ENCODE peak calls at places on chromosomes 13 and 19, in four cellular contexts. C, N, H and P are unnamed samples.

GRCh38 chr13:96020155-96020575 is 33.0 kb downstream of the UGGT2 start:
- DNase-seq in C (peak), N (no peak), H (no peak), P (no peak)

GRCh38 chr19:18972851-18973250 is 31.8 kb upstream of the HOMER3 start:
- DNase-seq in H (no peak), C (no peak), N (no peak), P (no peak)

GRCh38 chr13:45873491-45874360 is 22.2 kb upstream of the SIAH3 start:
- DNase-seq in C (peak), N (no peak), H (no peak), P (no peak)

GRCh38 chr13:66951426-66951825 is 278.7 kb downstream of the PCDH9 start:
- DNase-seq in C (no peak), H (no peak), N (no peak), P (no peak)

GRCh38 chr13:32969516-32969941 is 46.7 kb upstream of the KL start:
- DNase-seq in N (no peak), H (no peak), C (no peak), P (no peak)

GRCh38 chr19:56732974-56733373 is 61.4 kb upstream of the ZNF835 start:
- DNase-seq in C (no peak), H (no peak), N (no peak), P (no peak)

GRCh38 chr13:36789061-36789460 is 30.0 kb upstream of the RFXAP start:
- DNase-seq in N (no peak), C (no peak), H (no peak), P (no peak)

GRCh38 chr13:110610955-110611595 is 4.3 kb upstream of the NAXD start:
- DNase-seq in H (no peak), N (no peak), C (no peak), P (no peak)

GRCh38 chr13:42384265-42384664 is 112.3 kb downstream of the AKAP11 start:
- DNase-seq in H (no peak), N (no peak), C (no peak), P (no peak)

GRCh38 chr19:43618921-43619261 is 538 bp downstream of the ZNF428 start:
- DNase-seq in N (no peak), C (no peak), H (no peak), P (no peak)

GRCh38 chr13:96285729-96286128 is 195.8 kb downstream of the HS6ST3 start:
- DNase-seq in C (no peak), N (no peak), H (no peak), P (no peak)

GRCh38 chr19:31085125-31085524 is 264.1 kb downstream of the TSHZ3 start:
- DNase-seq in N (no peak), C (no peak), H (no peak), P (no peak)

GRCh38 chr13:73984949-73985691 is 149.1 kb downstream of the KLF12 start:
- DNase-seq in C (no peak), N (no peak), H (no peak), P (no peak)

GRCh38 chr19:49889038-49889686 is 7.5 kb downstream of the IL4I1 start:
- DNase-seq in C (no peak), N (no peak), H (no peak), P (no peak)

GRCh38 chr13:43405457-43405856 is 381.3 kb downstream of the ENOX1 start:
- DNase-seq in H (no peak), C (no peak), N (no peak), P (no peak)

GRCh38 chr19:47221890-47222289 is 9.1 kb downstream of the BBC3 start:
- DNase-seq in N (no peak), C (no peak), H (no peak), P (no peak)

GRCh38 chr19:19460258-19460731 is 54.8 kb downstream of the GATAD2A start:
- DNase-seq in C (no peak), N (no peak), H (no peak), P (no peak)

GRCh38 chr19:17524651-17525050 is 13.2 kb downstream of the PGLS start:
- DNase-seq in C (no peak), N (no peak), H (no peak), P (no peak)

GRCh38 chr13:32838985-32839384 is 177.2 kb upstream of the KL start:
- DNase-seq in H (no peak), N (no peak), C (no peak), P (no peak)

GRCh38 chr19:45922281-45922680 is 7.7 kb upstream of the NANOS2 start:
- DNase-seq in C (peak), H (no peak), N (no peak), P (no peak)
- TF ChIP-seq CTCF in C (peak), H (peak), N (peak), P (no peak)

GRCh38 chr13:113618455-113618854 is 33.9 kb downstream of the TFDP1 start:
- DNase-seq in C (no peak), N (no peak), H (no peak), P (no peak)
- TF ChIP-seq CTCF in C (no peak), N (no peak), H (no peak), P (no peak)

DNA sequence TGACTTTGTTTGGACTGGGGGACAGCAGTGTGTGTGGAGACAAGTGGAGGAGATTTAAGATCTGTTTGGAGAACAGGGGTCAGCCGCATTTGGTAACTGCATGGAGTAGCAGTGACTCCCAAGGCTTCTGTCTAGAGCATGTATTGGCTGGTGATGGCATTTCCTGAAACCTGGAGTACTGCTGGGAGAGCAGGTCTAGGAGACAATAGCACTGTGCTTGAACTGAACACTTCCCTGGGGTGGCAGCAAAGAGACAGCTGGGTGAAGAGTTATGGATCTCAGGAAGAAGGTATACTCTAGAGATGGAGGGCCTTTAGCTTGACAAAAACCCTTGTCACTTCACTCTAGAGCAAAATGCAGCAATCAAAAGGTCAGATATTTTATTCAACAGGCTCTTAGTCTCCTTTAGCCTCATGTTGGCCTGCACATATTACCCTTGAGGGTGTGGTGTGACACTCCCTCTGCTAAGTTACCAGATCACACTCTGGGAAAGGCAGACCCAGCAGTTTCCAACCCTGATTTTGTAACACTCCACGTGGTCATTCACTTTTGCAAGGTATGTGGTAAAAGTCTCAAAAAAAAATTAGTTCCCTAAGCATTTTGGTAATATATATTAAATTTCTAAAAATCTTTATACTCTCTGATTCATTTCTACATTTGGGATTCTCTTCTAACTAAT is 70.2 kb downstream of the DHRS12 start:
- DNase-seq in N (no peak), C (no peak), H (no peak), P (no peak)
- TF ChIP-seq CTCF in N (no peak), C (no peak), H (no peak), P (no peak)

DNA sequence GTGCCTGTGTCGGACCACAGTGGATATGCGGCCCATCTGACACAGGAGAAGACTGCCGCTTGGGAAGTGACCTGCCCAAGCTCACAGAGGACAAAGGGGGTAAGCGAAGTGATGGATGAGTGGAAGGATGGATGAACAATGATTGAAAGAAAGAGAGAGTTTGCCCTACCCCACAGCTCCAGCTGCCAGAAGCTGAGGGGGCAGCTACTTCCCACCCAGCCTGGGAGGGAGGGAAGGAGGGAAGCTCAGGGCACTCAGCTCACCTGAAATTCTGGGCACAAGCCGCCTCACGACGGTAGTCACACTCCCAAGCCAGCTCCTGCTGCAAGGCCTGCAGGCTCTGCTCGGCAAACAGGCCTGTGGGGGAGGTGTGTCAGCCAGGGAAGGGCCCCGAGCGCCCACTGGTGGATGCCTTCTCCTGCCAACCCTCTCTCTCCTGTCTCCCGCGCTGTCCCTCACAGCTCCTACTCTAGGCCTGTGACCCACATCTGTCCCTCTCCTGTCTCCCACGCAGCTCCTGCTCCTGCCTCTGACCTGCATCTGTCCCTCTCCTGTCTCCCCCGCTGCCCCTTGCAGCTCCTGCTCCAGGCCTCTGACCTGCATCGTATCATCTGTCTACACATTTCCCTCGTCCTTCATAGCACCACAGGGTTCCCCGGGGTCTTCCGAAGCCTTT is 12.0 kb upstream of the NUMBL start:
- DNase-seq in H (no peak), C (peak), N (peak), P (no peak)
- TF ChIP-seq CTCF in H (no peak), C (peak), N (peak), P (peak)

GRCh38 chr19:6888967-6889366 is 1.6 kb downstream of the ADGRE1 start:
- DNase-seq in N (no peak), C (no peak), H (no peak), P (no peak)

GRCh38 chr19:6894313-6894712 is 6.9 kb downstream of the ADGRE1 start:
- DNase-seq in C (no peak), H (no peak), N (no peak), P (no peak)

GRCh38 chr19:6890938-6891337 is 3.6 kb downstream of the ADGRE1 start:
- DNase-seq in H (no peak), C (no peak), N (no peak), P (no peak)

GRCh38 chr19:6890421-6890913 is 3.1 kb downstream of the ADGRE1 start:
- DNase-seq in H (no peak), N (no peak), C (no peak), P (no peak)

GRCh38 chr19:6891761-6892385 is 4.5 kb downstream of the ADGRE1 start:
- DNase-seq in H (no peak), C (no peak), N (no peak), P (no peak)
- TF ChIP-seq CTCF in H (no peak), C (no peak), N (no peak), P (no peak)

DNA sequence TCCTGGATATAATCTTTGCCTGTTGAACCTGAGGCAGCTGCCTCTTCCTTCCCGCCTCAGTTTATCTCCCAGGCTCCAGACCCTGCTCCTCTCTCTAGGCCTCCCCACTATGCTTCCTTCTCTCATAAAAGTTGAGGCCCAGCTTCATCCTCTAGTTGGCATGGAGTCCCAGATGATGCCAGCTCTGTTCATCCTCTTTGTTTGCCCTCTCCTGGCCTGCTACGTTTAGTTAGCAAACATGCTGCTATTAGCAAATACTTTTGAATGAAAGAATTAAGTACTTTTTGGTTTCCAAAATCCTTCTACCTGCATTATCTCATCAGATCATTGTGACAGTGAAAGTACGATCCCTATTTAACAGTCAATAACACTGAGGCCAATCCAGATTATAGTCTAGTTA is 472.5 kb downstream of the COG6 start:
- DNase-seq in C (no peak), H (no peak), N (no peak), P (no peak)
- TF ChIP-seq CTCF in C (no peak), H (no peak), N (no peak), P (no peak)

DNA sequence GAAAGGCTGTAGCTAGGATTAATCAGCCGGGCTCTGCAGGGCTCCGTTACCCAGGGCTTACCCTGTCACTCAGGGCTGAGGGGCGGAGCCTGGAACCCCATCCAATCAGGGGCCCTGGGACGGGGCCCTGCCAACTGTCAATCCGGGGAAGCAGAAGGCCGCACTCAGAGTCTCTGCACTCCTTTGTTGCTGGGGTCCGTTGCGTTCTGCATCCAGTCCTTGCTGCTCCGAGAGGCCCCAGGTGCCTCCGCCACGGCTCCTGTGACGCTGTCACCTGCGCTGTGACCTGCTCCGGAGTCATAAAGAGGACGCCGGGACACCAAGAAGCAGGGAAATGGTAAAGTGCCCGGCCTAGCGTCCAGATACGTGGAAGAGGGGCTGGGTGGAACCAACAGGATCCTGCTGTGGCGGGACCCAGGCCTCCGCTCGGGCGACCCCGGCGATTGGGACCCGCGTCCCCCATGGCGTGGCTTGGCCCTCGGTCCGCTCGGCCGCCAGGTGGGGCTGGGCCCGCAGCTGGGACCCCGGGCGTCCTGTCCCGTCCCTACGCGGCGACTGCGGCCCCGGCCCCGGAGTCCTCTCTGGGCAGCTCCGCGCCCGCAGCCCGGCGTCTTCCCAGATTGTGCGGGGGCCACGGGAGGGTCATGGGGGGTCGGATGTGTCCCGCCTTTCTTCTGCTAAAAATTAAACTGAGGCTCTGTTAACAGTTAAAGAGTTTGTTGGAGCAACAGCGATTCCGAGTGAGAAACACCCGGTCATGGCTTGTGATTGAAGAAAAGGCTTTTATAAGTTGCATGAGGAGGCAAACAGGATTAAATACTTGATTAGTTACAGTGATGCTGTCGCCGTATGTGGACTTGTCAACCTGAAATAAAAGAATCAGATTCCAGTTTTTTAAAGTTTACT is at the start of gene ZNF491:
- DNase-seq in H (peak), C (peak), N (peak), P (peak)
- TF ChIP-seq CTCF in H (peak), C (peak), N (peak), P (no peak)

DNA sequence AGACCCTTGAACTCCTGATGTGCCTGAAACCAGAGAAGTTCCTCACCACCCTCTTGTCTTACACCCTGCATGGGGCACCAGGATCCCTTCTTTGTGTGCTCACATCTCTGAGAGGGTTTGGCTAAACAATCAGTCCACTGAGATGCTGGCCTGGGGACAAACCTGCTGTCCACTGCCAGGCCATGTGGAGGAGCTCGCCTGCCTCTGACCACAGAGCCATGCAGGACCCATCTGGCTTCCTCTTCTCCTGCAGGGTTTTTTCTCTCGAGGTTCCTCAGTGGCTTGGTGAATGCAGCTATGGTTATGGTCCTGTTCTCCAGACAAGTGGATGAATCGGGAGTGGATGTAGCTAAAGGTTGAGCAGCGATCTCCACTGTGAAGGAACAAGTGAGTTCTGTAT is 49.1 kb upstream of the MEDAG start:
- DNase-seq in H (no peak), N (no peak), C (no peak), P (no peak)
- TF ChIP-seq CTCF in H (no peak), N (no peak), C (no peak), P (no peak)